ENCODE peak calls at places on chromosomes 11 and 22, in seven cellular contexts. One of them, this sample, is unnamed.

GRCh38 chr11:119436715-119437114 is 13.7 kb upstream of the THY1 start:
- DNase-seq in kidney tubule cell: no peak
- DNase-seq in stimulated activated CD8-positive, alpha-beta memory T cell treated with anti-CD3 and anti-CD28 coated beads, Interleukin-7, amount 100 ng/mL, for 24 hours: no peak
- DNase-seq in amygdala: no peak
- DNase-seq in immature natural killer cell: no peak
- DNase-seq in iris pigment epithelial cell: no peak
- DNase-seq in T-helper 1 cell: no peak
- DNase-seq in this sample: no peak

GRCh38 chr11:40683010-40683409 is 776.4 kb downstream of the LRRC4C start:
- DNase-seq in kidney tubule cell: no peak
- DNase-seq in stimulated activated CD8-positive, alpha-beta memory T cell treated with anti-CD3 and anti-CD28 coated beads, Interleukin-7, amount 100 ng/mL, for 24 hours: no peak
- DNase-seq in amygdala: no peak
- DNase-seq in immature natural killer cell: no peak
- DNase-seq in iris pigment epithelial cell: no peak
- DNase-seq in T-helper 1 cell: no peak
- DNase-seq in this sample: no peak

GRCh38 chr22:36902143-36902911 is 11.1 kb upstream of the CSF2RB start:
- DNase-seq in kidney tubule cell: no peak
- DNase-seq in stimulated activated CD8-positive, alpha-beta memory T cell treated with anti-CD3 and anti-CD28 coated beads, Interleukin-7, amount 100 ng/mL, for 24 hours: no peak
- DNase-seq in amygdala: no peak
- DNase-seq in immature natural killer cell: no peak
- DNase-seq in iris pigment epithelial cell: no peak
- DNase-seq in T-helper 1 cell: no peak
- DNase-seq in this sample: no peak

GRCh38 chr11:69088676-69089146 is 40.0 kb downstream of the TPCN2 start:
- DNase-seq in kidney tubule cell: peak; percentile 71
- DNase-seq in stimulated activated CD8-positive, alpha-beta memory T cell treated with anti-CD3 and anti-CD28 coated beads, Interleukin-7, amount 100 ng/mL, for 24 hours: peak; percentile 32
- DNase-seq in amygdala: peak; percentile 39
- DNase-seq in immature natural killer cell: peak; percentile 47
- DNase-seq in iris pigment epithelial cell: peak; percentile 69
- DNase-seq in T-helper 1 cell: no peak
- DNase-seq in this sample: peak; percentile 20

GRCh38 chr11:9893474-9893873 is 229.6 kb downstream of the SWAP70 start:
- DNase-seq in kidney tubule cell: no peak
- DNase-seq in stimulated activated CD8-positive, alpha-beta memory T cell treated with anti-CD3 and anti-CD28 coated beads, Interleukin-7, amount 100 ng/mL, for 24 hours: no peak
- DNase-seq in amygdala: no peak
- DNase-seq in immature natural killer cell: no peak
- DNase-seq in iris pigment epithelial cell: peak; percentile 26
- DNase-seq in T-helper 1 cell: no peak
- DNase-seq in this sample: no peak

GRCh38 chr11:1929621-1930447 is 10.3 kb downstream of the TNNT3 start:
- DNase-seq in kidney tubule cell: no peak
- DNase-seq in stimulated activated CD8-positive, alpha-beta memory T cell treated with anti-CD3 and anti-CD28 coated beads, Interleukin-7, amount 100 ng/mL, for 24 hours: no peak
- DNase-seq in amygdala: no peak
- DNase-seq in immature natural killer cell: no peak
- DNase-seq in iris pigment epithelial cell: no peak
- DNase-seq in T-helper 1 cell: no peak
- DNase-seq in this sample: no peak

GRCh38 chr22:25551396-25551795 is 13.1 kb upstream of the GRK3 start:
- DNase-seq in kidney tubule cell: no peak
- DNase-seq in stimulated activated CD8-positive, alpha-beta memory T cell treated with anti-CD3 and anti-CD28 coated beads, Interleukin-7, amount 100 ng/mL, for 24 hours: no peak
- DNase-seq in amygdala: no peak
- DNase-seq in immature natural killer cell: no peak
- DNase-seq in iris pigment epithelial cell: peak; percentile 9
- DNase-seq in T-helper 1 cell: no peak
- DNase-seq in this sample: no peak

GRCh38 chr22:44108806-44109385 is 71.8 kb upstream of the PARVG start:
- DNase-seq in kidney tubule cell: no peak
- DNase-seq in stimulated activated CD8-positive, alpha-beta memory T cell treated with anti-CD3 and anti-CD28 coated beads, Interleukin-7, amount 100 ng/mL, for 24 hours: no peak
- DNase-seq in amygdala: no peak
- DNase-seq in immature natural killer cell: no peak
- DNase-seq in iris pigment epithelial cell: no peak
- DNase-seq in T-helper 1 cell: no peak
- DNase-seq in this sample: no peak

GRCh38 chr11:88384678-88385015 is 47.1 kb upstream of the CTSC start:
- DNase-seq in kidney tubule cell: peak; percentile 91
- DNase-seq in stimulated activated CD8-positive, alpha-beta memory T cell treated with anti-CD3 and anti-CD28 coated beads, Interleukin-7, amount 100 ng/mL, for 24 hours: no peak
- DNase-seq in amygdala: no peak
- DNase-seq in immature natural killer cell: no peak
- DNase-seq in iris pigment epithelial cell: peak; percentile 74
- DNase-seq in T-helper 1 cell: no peak
- DNase-seq in this sample: no peak

GRCh38 chr11:10318527-10318802 is 13.6 kb downstream of the ADM start:
- DNase-seq in kidney tubule cell: no peak
- DNase-seq in stimulated activated CD8-positive, alpha-beta memory T cell treated with anti-CD3 and anti-CD28 coated beads, Interleukin-7, amount 100 ng/mL, for 24 hours: no peak
- DNase-seq in amygdala: no peak
- DNase-seq in immature natural killer cell: no peak
- DNase-seq in iris pigment epithelial cell: no peak
- DNase-seq in T-helper 1 cell: no peak
- DNase-seq in this sample: no peak

GRCh38 chr22:46571642-46572250 is 34.3 kb upstream of the CELSR1 start:
- DNase-seq in kidney tubule cell: no peak
- DNase-seq in stimulated activated CD8-positive, alpha-beta memory T cell treated with anti-CD3 and anti-CD28 coated beads, Interleukin-7, amount 100 ng/mL, for 24 hours: no peak
- DNase-seq in amygdala: no peak
- DNase-seq in immature natural killer cell: no peak
- DNase-seq in iris pigment epithelial cell: no peak
- DNase-seq in T-helper 1 cell: no peak
- DNase-seq in this sample: no peak

GRCh38 chr11:112294688-112295340 is 34.2 kb upstream of the PLET1 start:
- DNase-seq in kidney tubule cell: no peak
- DNase-seq in stimulated activated CD8-positive, alpha-beta memory T cell treated with anti-CD3 and anti-CD28 coated beads, Interleukin-7, amount 100 ng/mL, for 24 hours: no peak
- DNase-seq in amygdala: no peak
- DNase-seq in immature natural killer cell: no peak
- DNase-seq in iris pigment epithelial cell: no peak
- DNase-seq in T-helper 1 cell: no peak
- DNase-seq in this sample: no peak

GRCh38 chr11:74871037-74871436 is 77.9 kb downstream of the XRRA1 start:
- DNase-seq in kidney tubule cell: no peak
- DNase-seq in stimulated activated CD8-positive, alpha-beta memory T cell treated with anti-CD3 and anti-CD28 coated beads, Interleukin-7, amount 100 ng/mL, for 24 hours: no peak
- DNase-seq in amygdala: no peak
- DNase-seq in immature natural killer cell: no peak
- DNase-seq in iris pigment epithelial cell: no peak
- DNase-seq in T-helper 1 cell: no peak
- DNase-seq in this sample: no peak

GRCh38 chr11:22461626-22462025 is 123.4 kb downstream of the SLC17A6 start:
- DNase-seq in kidney tubule cell: no peak
- DNase-seq in stimulated activated CD8-positive, alpha-beta memory T cell treated with anti-CD3 and anti-CD28 coated beads, Interleukin-7, amount 100 ng/mL, for 24 hours: no peak
- DNase-seq in amygdala: no peak
- DNase-seq in immature natural killer cell: no peak
- DNase-seq in iris pigment epithelial cell: peak; percentile 65
- DNase-seq in T-helper 1 cell: no peak
- DNase-seq in this sample: no peak

GRCh38 chr22:46119729-46120419 is 30.5 kb upstream of the PPARA start:
- DNase-seq in kidney tubule cell: no peak
- DNase-seq in stimulated activated CD8-positive, alpha-beta memory T cell treated with anti-CD3 and anti-CD28 coated beads, Interleukin-7, amount 100 ng/mL, for 24 hours: no peak
- DNase-seq in amygdala: no peak
- DNase-seq in immature natural killer cell: no peak
- DNase-seq in iris pigment epithelial cell: peak; percentile 87
- DNase-seq in T-helper 1 cell: no peak
- DNase-seq in this sample: no peak

GRCh38 chr11:94132152-94132558 is 3.5 kb downstream of the PANX1 start:
- DNase-seq in kidney tubule cell: peak; percentile 73
- DNase-seq in stimulated activated CD8-positive, alpha-beta memory T cell treated with anti-CD3 and anti-CD28 coated beads, Interleukin-7, amount 100 ng/mL, for 24 hours: no peak
- DNase-seq in amygdala: no peak
- DNase-seq in immature natural killer cell: no peak
- DNase-seq in iris pigment epithelial cell: peak; percentile 91
- DNase-seq in T-helper 1 cell: no peak
- DNase-seq in this sample: no peak

GRCh38 chr11:86150826-86151187 is 81.9 kb upstream of the PICALM start:
- DNase-seq in kidney tubule cell: no peak
- DNase-seq in stimulated activated CD8-positive, alpha-beta memory T cell treated with anti-CD3 and anti-CD28 coated beads, Interleukin-7, amount 100 ng/mL, for 24 hours: no peak
- DNase-seq in amygdala: no peak
- DNase-seq in immature natural killer cell: no peak
- DNase-seq in iris pigment epithelial cell: no peak
- DNase-seq in T-helper 1 cell: no peak
- DNase-seq in this sample: no peak

GRCh38 chr11:9169595-9170295 is 78.3 kb upstream of the SCUBE2 start:
- DNase-seq in kidney tubule cell: peak; percentile 79
- DNase-seq in stimulated activated CD8-positive, alpha-beta memory T cell treated with anti-CD3 and anti-CD28 coated beads, Interleukin-7, amount 100 ng/mL, for 24 hours: no peak
- DNase-seq in amygdala: no peak
- DNase-seq in immature natural killer cell: no peak
- DNase-seq in iris pigment epithelial cell: peak; percentile 32
- DNase-seq in T-helper 1 cell: no peak
- DNase-seq in this sample: no peak

GRCh38 chr22:42376721-42377177 is 55.5 kb downstream of the NFAM1 start:
- DNase-seq in kidney tubule cell: peak; percentile 33
- DNase-seq in stimulated activated CD8-positive, alpha-beta memory T cell treated with anti-CD3 and anti-CD28 coated beads, Interleukin-7, amount 100 ng/mL, for 24 hours: no peak
- DNase-seq in amygdala: no peak
- DNase-seq in immature natural killer cell: no peak
- DNase-seq in iris pigment epithelial cell: no peak
- DNase-seq in T-helper 1 cell: no peak
- DNase-seq in this sample: no peak

GRCh38 chr11:86551286-86551685 is 121.1 kb downstream of the ME3 start:
- DNase-seq in kidney tubule cell: peak; percentile 97
- DNase-seq in stimulated activated CD8-positive, alpha-beta memory T cell treated with anti-CD3 and anti-CD28 coated beads, Interleukin-7, amount 100 ng/mL, for 24 hours: no peak
- DNase-seq in amygdala: no peak
- DNase-seq in immature natural killer cell: peak; percentile 27
- DNase-seq in iris pigment epithelial cell: peak; percentile 98
- DNase-seq in T-helper 1 cell: no peak
- DNase-seq in this sample: no peak

GRCh38 chr11:1263036-1263435 is 40.2 kb downstream of the MUC5B start:
- DNase-seq in kidney tubule cell: no peak
- DNase-seq in stimulated activated CD8-positive, alpha-beta memory T cell treated with anti-CD3 and anti-CD28 coated beads, Interleukin-7, amount 100 ng/mL, for 24 hours: no peak
- DNase-seq in amygdala: no peak
- DNase-seq in immature natural killer cell: no peak
- DNase-seq in iris pigment epithelial cell: no peak
- DNase-seq in T-helper 1 cell: no peak
- DNase-seq in this sample: no peak

GRCh38 chr11:34941688-34942087 is 25.3 kb downstream of the PDHX start:
- DNase-seq in kidney tubule cell: no peak
- DNase-seq in stimulated activated CD8-positive, alpha-beta memory T cell treated with anti-CD3 and anti-CD28 coated beads, Interleukin-7, amount 100 ng/mL, for 24 hours: no peak
- DNase-seq in amygdala: no peak
- DNase-seq in immature natural killer cell: no peak
- DNase-seq in iris pigment epithelial cell: no peak
- DNase-seq in T-helper 1 cell: no peak
- DNase-seq in this sample: no peak

GRCh38 chr11:104916442-104916841 is 18.2 kb upstream of the CASP12 start:
- DNase-seq in kidney tubule cell: peak; percentile 12
- DNase-seq in stimulated activated CD8-positive, alpha-beta memory T cell treated with anti-CD3 and anti-CD28 coated beads, Interleukin-7, amount 100 ng/mL, for 24 hours: no peak
- DNase-seq in amygdala: no peak
- DNase-seq in immature natural killer cell: no peak
- DNase-seq in iris pigment epithelial cell: peak; percentile 65
- DNase-seq in T-helper 1 cell: no peak
- DNase-seq in this sample: no peak

GRCh38 chr11:43925063-43925931 is 17.1 kb upstream of the C11orf96 start:
- DNase-seq in kidney tubule cell: no peak
- DNase-seq in stimulated activated CD8-positive, alpha-beta memory T cell treated with anti-CD3 and anti-CD28 coated beads, Interleukin-7, amount 100 ng/mL, for 24 hours: no peak
- DNase-seq in amygdala: no peak
- DNase-seq in immature natural killer cell: no peak
- DNase-seq in iris pigment epithelial cell: peak; percentile 48
- DNase-seq in T-helper 1 cell: no peak
- DNase-seq in this sample: no peak

GRCh38 chr11:104705475-104706195 is 192.6 kb downstream of the CASP12 start:
- DNase-seq in kidney tubule cell: peak; percentile 43
- DNase-seq in stimulated activated CD8-positive, alpha-beta memory T cell treated with anti-CD3 and anti-CD28 coated beads, Interleukin-7, amount 100 ng/mL, for 24 hours: peak; percentile 15
- DNase-seq in amygdala: no peak
- DNase-seq in immature natural killer cell: peak; percentile 82
- DNase-seq in iris pigment epithelial cell: peak; percentile 70
- DNase-seq in T-helper 1 cell: peak; percentile 14
- DNase-seq in this sample: peak; percentile 55

GRCh38 chr22:30422481-30423295 is 2.9 kb upstream of the MTFP1 start:
- DNase-seq in kidney tubule cell: peak; percentile 98
- DNase-seq in stimulated activated CD8-positive, alpha-beta memory T cell treated with anti-CD3 and anti-CD28 coated beads, Interleukin-7, amount 100 ng/mL, for 24 hours: no peak
- DNase-seq in amygdala: peak; percentile 68
- DNase-seq in immature natural killer cell: no peak
- DNase-seq in iris pigment epithelial cell: peak; percentile 97
- DNase-seq in T-helper 1 cell: no peak
- DNase-seq in this sample: no peak

GRCh38 chr11:70539360-70540095 is 141.2 kb downstream of the CTTN start:
- DNase-seq in kidney tubule cell: peak; percentile 23
- DNase-seq in stimulated activated CD8-positive, alpha-beta memory T cell treated with anti-CD3 and anti-CD28 coated beads, Interleukin-7, amount 100 ng/mL, for 24 hours: no peak
- DNase-seq in amygdala: no peak
- DNase-seq in immature natural killer cell: no peak
- DNase-seq in iris pigment epithelial cell: no peak
- DNase-seq in T-helper 1 cell: no peak
- DNase-seq in this sample: no peak

GRCh38 chr22:41146573-41146972 is 54.2 kb downstream of the EP300 start:
- DNase-seq in kidney tubule cell: no peak
- DNase-seq in stimulated activated CD8-positive, alpha-beta memory T cell treated with anti-CD3 and anti-CD28 coated beads, Interleukin-7, amount 100 ng/mL, for 24 hours: no peak
- DNase-seq in amygdala: no peak
- DNase-seq in immature natural killer cell: no peak
- DNase-seq in iris pigment epithelial cell: peak; percentile 8
- DNase-seq in T-helper 1 cell: no peak
- DNase-seq in this sample: no peak

GRCh38 chr11:75154646-75155569 is 4.0 kb downstream of the SLCO2B1 start:
- DNase-seq in kidney tubule cell: no peak
- DNase-seq in stimulated activated CD8-positive, alpha-beta memory T cell treated with anti-CD3 and anti-CD28 coated beads, Interleukin-7, amount 100 ng/mL, for 24 hours: no peak
- DNase-seq in amygdala: no peak
- DNase-seq in immature natural killer cell: no peak
- DNase-seq in iris pigment epithelial cell: no peak
- DNase-seq in T-helper 1 cell: no peak
- DNase-seq in this sample: no peak

This sample was measured in activated gamma-delta T cell treated with anti-CD3 and anti-CD28 coated beads, Interleukin-2, amount 50 U/mL, for 16 hours.